ENCODE peak calls at places on chromosomes 4 and X, in eight cellular contexts. D is dorsolateral prefrontal cortex, Q is A673, M is HL-60, X is heart left ventricle, I is fibroblast of lung, Z is AG04450, V is BJ. S is an unnamed sample.

GRCh38 chrX:108415891-108416290 is 22.3 kb downstream of the COL4A6 start:
- DNase-seq in D (no peak), Q (no peak), M (no peak), X (no peak), I (peak; percentile 63), Z (no peak), V (no peak), S (no peak)

GRCh38 chr4:7647211-7647931 is 212.6 kb upstream of the PSAPL1 start:
- DNase-seq in D (no peak), Q (no peak), M (no peak), X (no peak), I (no peak), Z (no peak), V (no peak), S (no peak)

GRCh38 chr4:152224872-152225420 is 310.9 kb downstream of the FBXW7 start:
- DNase-seq in D (no peak), Q (no peak), M (no peak), X (no peak), I (no peak), Z (no peak), V (no peak), S (no peak)

GRCh38 chr4:76830612-76831474 is 67.1 kb downstream of the SOWAHB start:
- DNase-seq in D (no peak), Q (no peak), M (no peak), X (peak; percentile 63), I (peak; percentile 83), Z (peak; percentile 59), V (peak; percentile 64), S (peak; percentile 22)

GRCh38 chr4:177367336-177367735 is 57.7 kb downstream of the NEIL3 start:
- DNase-seq in D (no peak), Q (no peak), M (no peak), X (no peak), I (peak; percentile 72), Z (peak; percentile 6), V (no peak), S (no peak)

GRCh38 chr4:11908712-11909111 is 480.0 kb upstream of the HS3ST1 start:
- DNase-seq in D (no peak), Q (no peak), M (no peak), X (no peak), I (no peak), Z (no peak), V (no peak), S (no peak)

GRCh38 chr4:172042714-172043114 is 229.5 kb downstream of the GALNTL6 start:
- DNase-seq in D (no peak), Q (peak; percentile 18), M (no peak), X (no peak), I (peak; percentile 19), Z (no peak), V (no peak), S (no peak)

GRCh38 chr4:73528171-73528570 is 46.6 kb downstream of the AFM start:
- DNase-seq in D (no peak), Q (no peak), M (no peak), X (no peak), I (no peak), Z (no peak), V (no peak), S (no peak)

GRCh38 chr4:98113005-98113404 is 30.3 kb downstream of the STPG2 start:
- DNase-seq in D (peak; percentile 45), Q (peak; percentile 67), M (no peak), X (no peak), I (peak; percentile 26), Z (no peak), V (no peak), S (no peak)

GRCh38 chr4:138553001-138553845 is 311.1 kb upstream of the SLC7A11 start:
- DNase-seq in D (no peak), Q (no peak), M (no peak), X (no peak), I (no peak), Z (no peak), V (no peak), S (peak; percentile 77)

GRCh38 chrX:40166582-40166981 is 68.8 kb upstream of the BCOR start:
- DNase-seq in D (peak; percentile 13), Q (peak; percentile 75), M (no peak), X (no peak), I (no peak), Z (no peak), V (no peak), S (no peak)

GRCh38 chr4:85889314-85889713 is 414.4 kb downstream of the ARHGAP24 start:
- DNase-seq in D (no peak), Q (no peak), M (no peak), X (no peak), I (no peak), Z (no peak), V (no peak), S (no peak)

GRCh38 chrX:150507251-150507856 is 61.1 kb upstream of the MTM1 start:
- DNase-seq in D (no peak), Q (no peak), M (no peak), X (no peak), I (peak; percentile 18), Z (no peak), V (no peak), S (peak; percentile 34)

GRCh38 chrX:130110379-130111219 is at the start of gene ELF4:
- DNase-seq in D (no peak), Q (peak; percentile 68), M (no peak), X (peak; percentile 56), I (peak; percentile 50), Z (no peak), V (no peak), S (peak; percentile 90)

GRCh38 chr4:26055855-26056254 is 141.8 kb downstream of the SMIM20 start:
- DNase-seq in D (no peak), Q (no peak), M (no peak), X (no peak), I (no peak), Z (no peak), V (no peak), S (no peak)

GRCh38 chrX:22097295-22097694 is 65.2 kb downstream of the PHEX start:
- DNase-seq in D (no peak), Q (no peak), M (no peak), X (no peak), I (peak; percentile 85), Z (peak; percentile 67), V (no peak), S (no peak)

GRCh38 chr4:134365852-134366251 is 164.3 kb upstream of the PABPC4L start:
- DNase-seq in D (no peak), Q (no peak), M (no peak), X (no peak), I (peak; percentile 48), Z (no peak), V (peak; percentile 96), S (no peak)

GRCh38 chr4:173960398-173960797 is 323.1 kb downstream of the FBXO8 start:
- DNase-seq in D (no peak), Q (no peak), M (no peak), X (no peak), I (no peak), Z (no peak), V (no peak), S (no peak)

GRCh38 chrX:68186552-68187262 is 246.6 kb downstream of the OPHN1 start:
- DNase-seq in D (no peak), Q (no peak), M (no peak), X (no peak), I (peak; percentile 17), Z (no peak), V (no peak), S (no peak)

GRCh38 chr4:38071801-38072567 is 111.8 kb downstream of the PTTG2 start:
- DNase-seq in D (no peak), Q (peak; percentile 13), M (peak; percentile 91), X (peak; percentile 52), I (no peak), Z (no peak), V (no peak), S (peak; percentile 48)

GRCh38 chr4:31667701-31668100 is 947.5 kb downstream of the PCDH7 start:
- DNase-seq in D (no peak), Q (no peak), M (no peak), X (no peak), I (no peak), Z (no peak), V (no peak), S (no peak)

GRCh38 chr4:121696140-121696640 is 590 bp downstream of the ANXA5 start:
- DNase-seq in D (peak; percentile 85), Q (peak; percentile 77), M (no peak), X (peak; percentile 88), I (peak; percentile 85), Z (peak; percentile 64), V (no peak), S (peak; percentile 92)

GRCh38 chr4:76804060-76804459 is 93.9 kb downstream of the SOWAHB start:
- DNase-seq in D (no peak), Q (peak; percentile 90), M (no peak), X (no peak), I (peak; percentile 65), Z (no peak), V (no peak), S (no peak)

GRCh38 chrX:129262912-129263311 is 260.4 kb downstream of the SMARCA1 start:
- DNase-seq in D (no peak), Q (no peak), M (no peak), X (no peak), I (no peak), Z (no peak), V (no peak), S (no peak)

GRCh38 chrX:24019448-24019847 is 7.5 kb downstream of the KLHL15 start:
- DNase-seq in D (no peak), Q (no peak), M (no peak), X (no peak), I (no peak), Z (no peak), V (no peak), S (no peak)

GRCh38 chr4:20844311-20844710 is 144.1 kb downstream of the PACRGL start:
- DNase-seq in D (no peak), Q (peak; percentile 71), M (no peak), X (no peak), I (no peak), Z (no peak), V (no peak), S (no peak)
- H3K27me3 ChIP-seq in D (no peaks in the 10 kb centered on the region), Q (peaks cover 4% of the 10 kb centered on the region), M (no peaks in the 10 kb centered on the region), X (no peaks in the 10 kb centered on the region), I (no peaks in the 10 kb centered on the region), Z (no peaks in the 10 kb centered on the region), V (no peaks in the 10 kb centered on the region), S (no peaks in the 10 kb centered on the region)

GRCh38 chr4:1595789-1596325 is 88.3 kb downstream of the FAM53A start:
- DNase-seq in D (peak; percentile 26), Q (no peak), M (no peak), X (no peak), I (no peak), Z (no peak), V (no peak), S (peak; percentile 38)
- H3K4me3 ChIP-seq in D (no peak overlapping the region), Q (no peak overlapping the region), M (no peak overlapping the region), X (no peak overlapping the region), I (no peak overlapping the region), Z (no peak overlapping the region), V (no peak overlapping the region), S (no peak overlapping the region)

GRCh38 chrX:134163836-134164235 is 73.1 kb upstream of the CCDC160 start:
- DNase-seq in D (no peak), Q (no peak), M (no peak), X (no peak), I (no peak), Z (no peak), V (no peak), S (no peak)
- H3K27me3 ChIP-seq in D (peaks cover 7% of the 10 kb centered on the region), Q (no peaks in the 10 kb centered on the region), M (no peaks in the 10 kb centered on the region), X (no peaks in the 10 kb centered on the region), I (no peaks in the 10 kb centered on the region), Z (no peaks in the 10 kb centered on the region), V (no peaks in the 10 kb centered on the region), S (no peaks in the 10 kb centered on the region)

DNA sequence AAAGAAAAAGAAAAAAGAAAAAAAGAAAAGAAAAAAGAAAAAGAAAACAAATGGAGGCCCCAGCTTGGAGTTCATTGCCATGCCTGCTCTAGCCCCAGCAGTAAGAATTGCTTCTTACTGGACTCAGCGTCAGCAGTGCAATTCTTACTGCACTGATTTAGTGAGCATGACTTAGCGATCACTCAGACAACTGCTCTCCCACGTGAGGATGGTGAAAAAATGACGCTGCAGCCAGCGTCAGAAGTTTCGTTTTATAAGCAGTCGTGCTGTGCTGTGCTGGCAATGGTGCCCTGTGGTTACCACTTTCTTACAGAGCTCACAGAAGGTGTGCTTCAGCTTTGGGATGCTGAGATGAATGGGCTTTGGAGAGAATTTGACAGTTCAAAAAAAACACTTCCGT is 68.3 kb upstream of the DDX3X start:
- DNase-seq in D (peak; percentile 57), Q (peak; percentile 59), M (no peak), X (no peak), I (peak; percentile 73), Z (peak; percentile 57), V (no peak), S (peak; percentile 31)
- H3K4me3 ChIP-seq in D (no peak overlapping the region), Q (no peak overlapping the region), M (peak overlapping the region; percentile 20), X (no peak overlapping the region), I (no peak overlapping the region), Z (peak overlapping the region; percentile 13), V (no peak overlapping the region), S (no peak overlapping the region)

S was measured in upper lobe of left lung.